ENCODE peak calls at places on chromosomes 13 and 19, in four cellular contexts. B, X, C and W are unnamed samples.
A peak's percentile ranks its signal among the peaks of the same experiment; 100 is the strongest.

GRCh38 chr19:14322889-14323463 is 58.3 kb upstream of the ADGRE5 start:
- DNase-seq in B (no peak), X (no peak), C (no peak), W (no peak)

GRCh38 chr13:99985886-99986527 is 4.4 kb downstream of the ZIC2 start:
- DNase-seq in B (no peak), X (no peak), C (no peak), W (no peak)

GRCh38 chr13:63279136-63279535 is 1863.5 kb upstream of the PCDH20 start:
- DNase-seq in B (no peak), X (no peak), C (no peak), W (no peak)

GRCh38 chr19:5470264-5470671 is 15.1 kb downstream of the ZNRF4 start:
- DNase-seq in B (no peak), X (no peak), C (no peak), W (no peak)

GRCh38 chr13:74144269-74144668 is 10.1 kb upstream of the KLF12 start:
- DNase-seq in B (no peak), X (no peak), C (no peak), W (no peak)

GRCh38 chr13:99347911-99348451 is 40.8 kb upstream of the GPR183 start:
- DNase-seq in B (no peak), X (no peak), C (no peak), W (no peak)

GRCh38 chr19:35048911-35049411 is 7.4 kb downstream of the HPN start:
- DNase-seq in B (no peak), X (peak; percentile 70), C (peak; percentile 75), W (no peak)

GRCh38 chr19:2902590-2903218 is 2.0 kb downstream of the ZNF57 start:
- DNase-seq in B (no peak), X (no peak), C (no peak), W (no peak)

GRCh38 chr19:13717194-13717643 is 47.1 kb upstream of the MRI1 start:
- DNase-seq in B (no peak), X (no peak), C (no peak), W (no peak)

GRCh38 chr13:68666774-68667397 is 1436.8 kb upstream of the PCDH9 start:
- DNase-seq in B (no peak), X (no peak), C (no peak), W (no peak)

GRCh38 chr13:99796175-99796819 is 175.3 kb downstream of the ZIC5 start:
- DNase-seq in B (no peak), X (no peak), C (no peak), W (peak; percentile 14)

GRCh38 chr19:47229674-47230121 is 1.3 kb downstream of the BBC3 start:
- DNase-seq in B (no peak), X (no peak), C (no peak), W (peak; percentile 61)

GRCh38 chr19:36986601-36987000 is 70.5 kb downstream of the ZNF568 start:
- DNase-seq in B (no peak), X (no peak), C (no peak), W (no peak)

GRCh38 chr19:17721821-17722220 is 2.5 kb downstream of the MAP1S start:
- DNase-seq in B (no peak), X (peak; percentile 46), C (peak; percentile 51), W (no peak)

GRCh38 chr19:3135961-3136683 is at the start of gene GNA15:
- DNase-seq in B (no peak), X (peak; percentile 25), C (no peak), W (no peak)

GRCh38 chr13:97506511-97506910 is 72.5 kb downstream of the RAP2A start:
- DNase-seq in B (no peak), X (no peak), C (no peak), W (no peak)

GRCh38 chr13:25971499-25972145 is 80.2 kb downstream of the SHISA2 start:
- DNase-seq in B (peak; percentile 19), X (no peak), C (no peak), W (no peak)

GRCh38 chr19:18399008-18399407 is 1.6 kb upstream of the LRRC25 start:
- DNase-seq in B (no peak), X (no peak), C (no peak), W (no peak)

GRCh38 chr19:54315956-54316355 is 3.0 kb upstream of the LILRA5 start:
- DNase-seq in B (no peak), X (no peak), C (no peak), W (no peak)

GRCh38 chr13:100984349-100984748 is 309.8 kb upstream of the TMTC4 start:
- DNase-seq in B (no peak), X (no peak), C (no peak), W (no peak)

GRCh38 chr19:5943623-5944022 is 29.6 kb downstream of the CAPS start:
- DNase-seq in B (no peak), X (no peak), C (no peak), W (no peak)

GRCh38 chr13:27905650-27906049 is 14.2 kb upstream of the PDX1 start:
- DNase-seq in B (no peak), X (no peak), C (no peak), W (no peak)

GRCh38 chr19:12720851-12721655 is 2.7 kb downstream of the TNPO2 start:
- DNase-seq in B (no peak), X (peak; percentile 34), C (no peak), W (peak; percentile 37)

GRCh38 chr13:39362652-39363390 is 240.2 kb downstream of the LHFPL6 start:
- DNase-seq in B (no peak), X (no peak), C (no peak), W (no peak)

GRCh38 chr13:30142502-30143211 is 164.7 kb downstream of the KATNAL1 start:
- DNase-seq in B (no peak), X (no peak), C (no peak), W (no peak)

GRCh38 chr13:99357149-99357596 is 50.0 kb upstream of the GPR183 start:
- DNase-seq in B (no peak), X (no peak), C (no peak), W (no peak)

GRCh38 chr13:30736921-30737320 is 1.6 kb downstream of the ALOX5AP start:
- DNase-seq in B (no peak), X (no peak), C (no peak), W (peak; percentile 12)

GRCh38 chr13:31947105-31947504 is 84.5 kb upstream of the FRY start:
- DNase-seq in B (no peak), X (no peak), C (no peak), W (no peak)

GRCh38 chr13:94268661-94269060 is 210.8 kb downstream of the DCT start:
- DNase-seq in B (no peak), X (no peak), C (no peak), W (no peak)

GRCh38 chr13:59770451-59770850 is 393.3 kb downstream of the DIAPH3 start:
- DNase-seq in B (no peak), X (no peak), C (no peak), W (no peak)

GRCh38 chr19:54190942-54191670 is at the start of gene TSEN34:
- DNase-seq in B (peak; percentile 90), X (peak; percentile 90), C (peak; percentile 88), W (peak; percentile 93)

GRCh38 chr19:17302391-17303166 is 646 bp downstream of the ABHD8 start:
- DNase-seq in B (peak; percentile 20), X (no peak), C (no peak), W (peak; percentile 51)

GRCh38 chr19:7611541-7612279 is 16.0 kb downstream of the CAMSAP3 start:
- DNase-seq in B (no peak), X (no peak), C (no peak), W (no peak)

GRCh38 chr19:7614859-7615741 is 14.2 kb downstream of the XAB2 start:
- DNase-seq in B (no peak), X (no peak), C (no peak), W (no peak)

GRCh38 chr19:7610491-7611240 is 15.0 kb downstream of the CAMSAP3 start:
- DNase-seq in B (no peak), X (no peak), C (no peak), W (no peak)

GRCh38 chr19:7607874-7608560 is 12.4 kb downstream of the CAMSAP3 start:
- DNase-seq in B (no peak), X (no peak), C (no peak), W (no peak)

DNA sequence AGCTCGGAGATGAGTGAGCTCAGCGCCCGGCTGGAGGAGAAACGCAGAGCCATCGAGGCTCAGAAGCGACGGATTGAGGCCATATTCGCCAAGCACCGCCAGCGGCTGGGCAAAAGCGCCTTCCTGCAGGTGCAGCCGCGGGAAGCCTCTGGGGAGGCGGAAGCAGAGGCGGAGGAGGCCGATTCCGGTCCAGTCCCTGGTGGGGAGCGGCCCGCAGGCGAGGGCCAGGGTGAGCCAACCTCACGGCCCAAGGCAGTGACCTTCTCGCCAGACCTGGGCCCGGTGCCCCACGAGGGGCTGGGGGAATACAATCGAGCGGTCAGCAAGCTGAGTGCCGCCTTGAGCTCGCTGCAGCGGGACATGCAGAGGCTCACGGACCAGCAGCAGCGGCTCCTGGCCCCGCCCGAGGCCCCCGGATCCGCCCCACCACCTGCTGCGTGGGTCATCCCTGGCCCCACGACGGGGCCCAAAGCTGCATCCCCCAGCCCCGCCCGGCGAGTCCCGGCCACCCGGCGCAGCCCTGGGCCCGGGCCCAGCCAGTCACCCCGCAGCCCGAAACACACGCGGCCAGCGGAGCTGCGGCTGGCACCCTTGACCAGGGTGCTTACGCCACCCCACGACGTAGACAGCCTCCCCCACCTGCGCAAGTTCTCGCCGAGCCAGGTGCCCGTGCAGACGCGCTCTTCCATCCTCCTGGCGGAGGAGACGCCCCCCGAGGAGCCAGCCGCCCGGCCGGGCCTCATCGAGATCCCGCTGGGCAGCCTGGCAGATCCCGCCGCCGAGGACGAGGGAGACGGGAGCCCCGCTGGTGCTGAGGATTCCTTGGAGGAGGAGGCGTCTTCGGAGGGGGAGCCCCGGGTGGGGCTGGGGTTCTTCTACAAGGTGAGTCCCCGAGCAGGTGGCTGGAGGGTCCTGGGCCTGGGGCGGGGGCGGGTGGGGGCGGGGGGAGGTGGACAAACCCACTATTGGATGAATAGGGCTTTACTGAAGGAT is 16.8 kb downstream of the XAB2 start:
- DNase-seq in B (no peak), X (no peak), C (no peak), W (no peak)
- H3K4me3 ChIP-seq in B (no peak overlapping the region), X (no peak overlapping the region), C (no peak overlapping the region), W (no peak overlapping the region)

GRCh38 chr19:1657632-1658445 is 5.4 kb upstream of the TCF3 start:
- DNase-seq in B (no peak), X (no peak), C (no peak), W (no peak)

GRCh38 chr19:1656988-1657536 is 4.6 kb upstream of the TCF3 start:
- DNase-seq in B (no peak), X (no peak), C (no peak), W (no peak)

GRCh38 chr19:1655131-1655981 is 2.9 kb upstream of the TCF3 start:
- DNase-seq in B (no peak), X (no peak), C (no peak), W (no peak)

GRCh38 chr19:1654178-1654792 is 1.9 kb upstream of the TCF3 start:
- DNase-seq in B (no peak), X (no peak), C (no peak), W (no peak)

GRCh38 chr19:1655992-1656608 is 3.7 kb upstream of the TCF3 start:
- DNase-seq in B (no peak), X (no peak), C (no peak), W (no peak)
- H3K4me1 ChIP-seq in B (no peaks in the 10 kb centered on the region), X (peaks cover 12% of the 10 kb centered on the region), C (peaks cover 15% of the 10 kb centered on the region), W (peaks cover 41% of the 10 kb centered on the region)

GRCh38 chr19:39941151-39941550 is 6.7 kb upstream of the FCGBP start:
- DNase-seq in B (no peak), X (no peak), C (no peak), W (no peak)
- H3K4me3 ChIP-seq in B (no peak overlapping the region), X (no peak overlapping the region), C (no peak overlapping the region), W (peak overlapping the region; percentile 60)

DNA sequence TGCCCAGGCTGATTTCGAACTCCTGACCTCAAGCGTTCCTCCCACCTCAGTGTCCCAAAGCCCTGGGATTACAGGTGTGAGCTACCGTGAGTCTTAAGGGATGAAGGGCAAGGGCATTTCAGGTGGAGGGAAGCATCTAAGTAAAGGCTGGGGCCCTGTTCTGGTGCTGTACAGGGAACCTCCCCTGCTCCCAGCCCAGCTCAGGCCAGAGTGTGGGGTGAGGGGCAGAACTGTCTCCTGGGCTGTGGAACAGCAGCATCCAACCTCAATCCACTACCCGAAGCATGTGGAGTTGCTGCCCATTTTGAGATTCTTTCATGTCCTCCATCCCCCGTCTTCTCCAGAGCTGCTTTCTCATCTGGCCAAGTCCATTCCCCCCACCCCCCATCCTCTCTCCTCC is 105.3 kb downstream of the SIPA1L3 start:
- DNase-seq in B (no peak), X (no peak), C (no peak), W (no peak)
- H3K4me1 ChIP-seq in B (no peaks in the 10 kb centered on the region), X (no peaks in the 10 kb centered on the region), C (no peaks in the 10 kb centered on the region), W (peaks cover 44% of the 10 kb centered on the region)